ENCODE peak calls at places on chromosomes 11 and 22, in seven cellular contexts. K, B, V, Z, J, I and N are unnamed samples.
A peak's percentile ranks its signal among the peaks of the same experiment; 100 is the strongest.

GRCh38 chr11:119093951-119094815 is 7.5 kb downstream of the DPAGT1 start:
- DNase-seq in K (no peak), B (peak; percentile 43), V (no peak), Z (peak; percentile 39), J (peak; percentile 68), I (no peak), N (no peak)

GRCh38 chr11:8267831-8268529 is 4.3 kb upstream of the LMO1 start:
- DNase-seq in K (no peak), B (no peak), V (no peak), Z (no peak), J (peak; percentile 35), I (no peak), N (peak; percentile 67)

GRCh38 chr11:134592391-134592990 is 180.4 kb upstream of the B3GAT1 start:
- DNase-seq in K (peak; percentile 37), B (no peak), V (peak; percentile 15), Z (no peak), J (no peak), I (peak; percentile 78), N (no peak)

GRCh38 chr11:61091373-61092279 is 10.7 kb upstream of the CD5 start:
- DNase-seq in K (no peak), B (no peak), V (no peak), Z (peak; percentile 13), J (peak; percentile 47), I (no peak), N (no peak)

GRCh38 chr11:16173798-16174197 is 182.5 kb downstream of the SOX6 start:
- DNase-seq in K (no peak), B (no peak), V (peak; percentile 24), Z (no peak), J (no peak), I (no peak), N (no peak)

GRCh38 chr11:27281740-27282139 is 81.3 kb downstream of the CCDC34 start:
- DNase-seq in K (no peak), B (no peak), V (peak; percentile 29), Z (no peak), J (no peak), I (no peak), N (peak; percentile 51)

GRCh38 chr22:41445171-41446056 is 1.2 kb downstream of the TOB2 start:
- DNase-seq in K (peak; percentile 71), B (no peak), V (no peak), Z (peak; percentile 7), J (peak; percentile 57), I (peak; percentile 45), N (peak; percentile 30)

GRCh38 chr22:29626497-29627195 is 23.2 kb downstream of the NF2 start:
- DNase-seq in K (no peak), B (peak; percentile 83), V (peak; percentile 15), Z (peak; percentile 81), J (peak; percentile 98), I (no peak), N (no peak)

GRCh38 chr11:117396970-117397369 is 69.3 kb downstream of the CEP164 start:
- DNase-seq in K (no peak), B (no peak), V (no peak), Z (no peak), J (no peak), I (no peak), N (no peak)

GRCh38 chr22:30221121-30221992 is 25.2 kb downstream of the LIF start:
- DNase-seq in K (no peak), B (no peak), V (no peak), Z (no peak), J (no peak), I (no peak), N (no peak)

GRCh38 chr11:87007938-87008337 is 29.8 kb upstream of the TMEM135 start:
- DNase-seq in K (no peak), B (peak; percentile 59), V (no peak), Z (no peak), J (peak; percentile 40), I (no peak), N (no peak)

GRCh38 chr11:34021977-34022735 is 29.4 kb upstream of the CAPRIN1 start:
- DNase-seq in K (no peak), B (no peak), V (no peak), Z (no peak), J (no peak), I (no peak), N (no peak)

GRCh38 chr22:37401401-37401859 is 25.8 kb downstream of the ELFN2 start:
- DNase-seq in K (no peak), B (peak; percentile 73), V (no peak), Z (no peak), J (peak; percentile 39), I (no peak), N (no peak)

GRCh38 chr22:29751139-29751538 is 15.7 kb downstream of the ZMAT5 start:
- DNase-seq in K (no peak), B (no peak), V (peak; percentile 45), Z (peak; percentile 29), J (no peak), I (no peak), N (no peak)

GRCh38 chr11:76560219-76560618 is 110.3 kb downstream of the LRRC32 start:
- DNase-seq in K (no peak), B (no peak), V (no peak), Z (peak; percentile 37), J (peak; percentile 65), I (no peak), N (no peak)

GRCh38 chr11:15911377-15912044 is 444.8 kb downstream of the SOX6 start:
- DNase-seq in K (no peak), B (peak; percentile 60), V (no peak), Z (no peak), J (no peak), I (no peak), N (peak; percentile 19)

GRCh38 chr11:84193706-84194105 is 907.5 kb upstream of the CCDC90B start:
- DNase-seq in K (no peak), B (no peak), V (no peak), Z (no peak), J (no peak), I (no peak), N (no peak)
- H3K4me2 ChIP-seq in K (no peak overlapping the region), B (no peak overlapping the region), V (no peak overlapping the region), Z (no peak overlapping the region), J (no peak overlapping the region), I (no peak overlapping the region), N (no peak overlapping the region)

GRCh38 chr11:12829131-12829530 is 154.9 kb downstream of the TEAD1 start:
- DNase-seq in K (no peak), B (no peak), V (peak; percentile 72), Z (no peak), J (no peak), I (no peak), N (no peak)
- H3K4me2 ChIP-seq in K (no peak overlapping the region), B (peak overlapping the region; percentile 99), V (peak overlapping the region; percentile 84), Z (peak overlapping the region; percentile 88), J (peak overlapping the region; percentile 74), I (peak overlapping the region; percentile 87), N (peak overlapping the region; percentile 88)

DNA sequence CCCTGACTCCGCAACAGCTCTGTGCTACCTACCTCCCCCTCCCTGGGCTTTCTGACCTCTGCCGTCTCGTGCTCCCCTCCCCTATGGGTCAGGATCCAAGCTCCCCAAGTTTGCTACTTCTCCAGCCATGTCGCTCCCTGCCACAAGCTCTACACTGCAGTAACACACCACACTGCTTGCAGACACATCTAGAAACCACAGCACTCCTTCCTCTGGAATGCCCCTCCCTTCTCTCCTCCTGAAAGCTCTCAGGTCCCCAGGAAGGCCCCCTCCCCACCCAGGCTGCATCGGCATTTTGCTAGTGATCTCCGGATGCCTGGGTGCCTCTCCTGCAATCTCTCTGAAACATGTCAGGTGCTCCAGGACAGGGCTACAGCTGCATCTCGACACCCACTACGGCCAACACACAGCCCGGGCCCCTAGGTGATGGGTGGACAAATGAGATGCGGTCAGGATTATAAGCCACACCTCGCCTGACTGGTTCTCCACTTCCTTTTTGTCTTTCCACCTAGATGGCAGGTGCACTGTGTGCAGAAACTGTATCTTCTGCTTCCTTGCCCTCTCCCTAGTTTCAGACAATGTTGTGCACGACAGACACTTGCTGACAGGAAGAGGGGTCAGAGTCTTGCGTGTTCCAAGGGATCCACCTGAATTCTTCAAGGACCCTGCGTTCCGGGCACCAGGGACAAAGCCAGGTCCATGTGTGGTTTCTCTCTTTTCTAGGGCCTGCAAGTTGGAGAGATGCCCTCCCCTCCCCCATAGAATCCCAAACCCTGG is 22.9 kb downstream of the RPUSD4 start:
- DNase-seq in K (no peak), B (no peak), V (no peak), Z (no peak), J (no peak), I (no peak), N (no peak)
- H3K4me2 ChIP-seq in K (no peak overlapping the region), B (no peak overlapping the region), V (no peak overlapping the region), Z (no peak overlapping the region), J (no peak overlapping the region), I (no peak overlapping the region), N (no peak overlapping the region)

GRCh38 chr22:23575601-23576000 is 4.5 kb downstream of the IGLL1 start:
- DNase-seq in K (no peak), B (no peak), V (no peak), Z (no peak), J (no peak), I (no peak), N (no peak)
- H3K4me2 ChIP-seq in K (no peak overlapping the region), B (no peak overlapping the region), V (no peak overlapping the region), Z (no peak overlapping the region), J (no peak overlapping the region), I (no peak overlapping the region), N (no peak overlapping the region)

GRCh38 chr11:46668480-46669085 is 31.8 kb downstream of the ARHGAP1 start:
- DNase-seq in K (no peak), B (no peak), V (no peak), Z (no peak), J (no peak), I (no peak), N (no peak)

GRCh38 chr11:46666982-46667590 is 33.3 kb downstream of the ARHGAP1 start:
- DNase-seq in K (no peak), B (no peak), V (no peak), Z (no peak), J (no peak), I (no peak), N (no peak)

GRCh38 chr11:46672381-46672839 is 28.0 kb downstream of the ARHGAP1 start:
- DNase-seq in K (no peak), B (no peak), V (no peak), Z (no peak), J (no peak), I (no peak), N (no peak)

GRCh38 chr11:46671958-46672315 is 28.5 kb downstream of the ARHGAP1 start:
- DNase-seq in K (no peak), B (no peak), V (no peak), Z (no peak), J (no peak), I (no peak), N (no peak)

DNA sequence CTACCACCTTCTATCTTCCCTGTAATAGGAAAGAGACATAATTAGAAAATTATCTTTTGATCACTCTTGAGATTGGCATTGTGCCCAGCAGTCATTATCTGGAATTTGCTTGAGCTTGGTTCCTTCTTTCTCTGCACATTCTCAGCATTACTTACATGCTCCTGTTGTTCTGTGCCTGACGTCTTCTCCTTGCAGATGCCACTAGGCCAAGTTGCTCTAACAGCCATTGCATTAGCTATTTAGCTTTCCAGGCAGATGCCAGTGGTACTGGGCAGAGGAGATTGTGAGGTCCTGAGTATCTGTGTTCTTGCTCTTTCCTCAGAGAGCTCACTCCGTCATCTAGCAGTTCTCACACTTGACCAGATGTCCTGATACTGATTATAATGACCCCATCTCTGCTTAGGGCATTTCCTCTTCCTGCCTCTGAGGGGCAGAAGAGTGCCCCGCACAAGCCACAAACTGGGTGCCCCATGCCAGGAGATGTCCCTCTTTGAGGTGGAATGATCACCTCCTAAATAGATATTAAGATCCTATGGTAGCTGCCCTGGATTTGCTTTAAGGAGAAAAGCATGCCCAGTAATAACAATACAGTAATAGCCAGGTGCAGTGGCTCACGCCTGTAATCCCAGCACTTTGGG is 30.7 kb downstream of the ARHGAP1 start:
- DNase-seq in K (no peak), B (no peak), V (peak; percentile 23), Z (no peak), J (no peak), I (no peak), N (peak; percentile 36)
- H3K4me2 ChIP-seq in K (no peak overlapping the region), B (no peak overlapping the region), V (no peak overlapping the region), Z (no peak overlapping the region), J (no peak overlapping the region), I (no peak overlapping the region), N (no peak overlapping the region)